ENCODE peak calls at places on chromosome 2, in ten cellular contexts. Q is colonic mucosa, R is RWPE1, E is GM03348, L is NCI-H1092 treated with DMSO at 0.1 percent for 48 hours, K is EL, F is T follicular helper cell, C is hypothalamus, X is mesothelial cell of epicardium, D is epithelial cell of esophagus. H is an unnamed sample.

GRCh38 chr2:159755788-159756187 is 42.2 kb downstream of the CD302 start:
- DNase-seq in Q (no peak), R (peak; percentile 88), E (no peak), L (no peak), K (peak; percentile 60), F (no peak), C (no peak), X (no peak), D (peak; percentile 99), H (no peak)

GRCh38 chr2:206494061-206494460 is 50.7 kb downstream of the ADAM23 start:
- DNase-seq in Q (no peak), R (no peak), E (no peak), L (no peak), K (no peak), F (no peak), C (no peak), X (no peak), D (no peak), H (no peak)

GRCh38 chr2:186853871-186854435 is 5.0 kb upstream of the ZSWIM2 start:
- DNase-seq in Q (no peak), R (no peak), E (no peak), L (no peak), K (peak; percentile 13), F (no peak), C (no peak), X (no peak), D (peak; percentile 40), H (no peak)

GRCh38 chr2:120308038-120308910 is 37.7 kb upstream of the INHBB start:
- DNase-seq in Q (no peak), R (peak; percentile 12), E (peak; percentile 30), L (no peak), K (no peak), F (no peak), C (no peak), X (no peak), D (no peak), H (no peak)

GRCh38 chr2:62197609-62198236 is 1.8 kb downstream of the B3GNT2 start:
- DNase-seq in Q (peak; percentile 70), R (peak; percentile 36), E (peak; percentile 69), L (no peak), K (peak; percentile 27), F (no peak), C (no peak), X (no peak), D (peak; percentile 26), H (no peak)

GRCh38 chr2:64526034-64526433 is 1.9 kb downstream of the AFTPH start:
- DNase-seq in Q (no peak), R (no peak), E (no peak), L (no peak), K (no peak), F (no peak), C (no peak), X (no peak), D (no peak), H (no peak)

GRCh38 chr2:214695789-214696188 is 113.7 kb downstream of the BARD1 start:
- DNase-seq in Q (no peak), R (no peak), E (no peak), L (no peak), K (peak; percentile 19), F (no peak), C (no peak), X (no peak), D (no peak), H (no peak)

GRCh38 chr2:152755029-152755428 is 36.6 kb downstream of the ARL6IP6 start:
- DNase-seq in Q (no peak), R (no peak), E (no peak), L (no peak), K (peak; percentile 12), F (no peak), C (no peak), X (no peak), D (peak; percentile 34), H (no peak)

GRCh38 chr2:148877403-148877740 is 2.3 kb downstream of the KIF5C start:
- DNase-seq in Q (no peak), R (no peak), E (no peak), L (no peak), K (no peak), F (no peak), C (no peak), X (no peak), D (no peak), H (no peak)

GRCh38 chr2:105521176-105521575 is 122.3 kb upstream of the FHL2 start:
- DNase-seq in Q (no peak), R (peak; percentile 49), E (peak; percentile 64), L (no peak), K (peak; percentile 32), F (no peak), C (no peak), X (no peak), D (peak; percentile 40), H (no peak)

GRCh38 chr2:11784747-11785610 is 38.5 kb downstream of the LPIN1 start:
- DNase-seq in Q (peak; percentile 48), R (peak; percentile 48), E (peak; percentile 80), L (peak; percentile 9), K (peak; percentile 44), F (peak; percentile 11), C (peak; percentile 69), X (peak; percentile 50), D (peak; percentile 25), H (peak; percentile 58)

GRCh38 chr2:128215897-128216645 is 102.6 kb downstream of the HS6ST1 start:
- DNase-seq in Q (no peak), R (no peak), E (no peak), L (no peak), K (no peak), F (no peak), C (no peak), X (no peak), D (no peak), H (no peak)

GRCh38 chr2:237101118-237101979 is 15.7 kb downstream of the COPS8 start:
- DNase-seq in Q (no peak), R (no peak), E (no peak), L (no peak), K (no peak), F (no peak), C (no peak), X (no peak), D (no peak), H (no peak)

GRCh38 chr2:225113356-225114015 is 71.2 kb upstream of the DOCK10 start:
- DNase-seq in Q (no peak), R (no peak), E (no peak), L (peak; percentile 15), K (no peak), F (no peak), C (no peak), X (no peak), D (no peak), H (no peak)

GRCh38 chr2:226772389-226773179 is 27.0 kb downstream of the IRS1 start:
- DNase-seq in Q (no peak), R (no peak), E (no peak), L (no peak), K (no peak), F (no peak), C (no peak), X (no peak), D (no peak), H (no peak)

GRCh38 chr2:57947398-57947797 is 99.2 kb upstream of the VRK2 start:
- DNase-seq in Q (no peak), R (no peak), E (no peak), L (no peak), K (no peak), F (no peak), C (no peak), X (no peak), D (no peak), H (no peak)

GRCh38 chr2:121140734-121141133 is 144.3 kb downstream of the TFCP2L1 start:
- DNase-seq in Q (no peak), R (no peak), E (no peak), L (no peak), K (no peak), F (no peak), C (no peak), X (no peak), D (no peak), H (no peak)

GRCh38 chr2:207505180-207505579 is 24.6 kb upstream of the CREB1 start:
- DNase-seq in Q (no peak), R (no peak), E (no peak), L (no peak), K (no peak), F (no peak), C (no peak), X (no peak), D (peak; percentile 75), H (no peak)

GRCh38 chr2:27369471-27370025 is 590 bp downstream of the EIF2B4 start:
- DNase-seq in Q (peak; percentile 65), R (peak; percentile 73), E (peak; percentile 88), L (peak; percentile 34), K (peak; percentile 64), F (no peak), C (peak; percentile 39), X (no peak), D (peak; percentile 60), H (no peak)

GRCh38 chr2:7721413-7721995 is 804.3 kb downstream of the RNF144A start:
- DNase-seq in Q (no peak), R (no peak), E (no peak), L (no peak), K (no peak), F (no peak), C (no peak), X (no peak), D (no peak), H (no peak)

GRCh38 chr2:8412082-8412481 is 269.8 kb upstream of the ID2 start:
- DNase-seq in Q (peak; percentile 90), R (no peak), E (no peak), L (no peak), K (no peak), F (no peak), C (no peak), X (no peak), D (no peak), H (no peak)

GRCh38 chr2:1563084-1563857 is 150.0 kb downstream of the TPO start:
- DNase-seq in Q (no peak), R (no peak), E (no peak), L (no peak), K (no peak), F (no peak), C (no peak), X (no peak), D (no peak), H (no peak)

GRCh38 chr2:209426432-209426831 is 2.6 kb downstream of the MAP2 start:
- DNase-seq in Q (no peak), R (peak; percentile 8), E (no peak), L (peak; percentile 71), K (peak; percentile 6), F (no peak), C (no peak), X (no peak), D (peak; percentile 96), H (no peak)

GRCh38 chr2:26175716-26176615 is 3.1 kb downstream of the GAREM2 start:
- DNase-seq in Q (no peak), R (no peak), E (no peak), L (no peak), K (no peak), F (no peak), C (no peak), X (no peak), D (no peak), H (no peak)

GRCh38 chr2:230018153-230018552 is 50.6 kb downstream of the SLC16A14 start:
- DNase-seq in Q (no peak), R (peak; percentile 45), E (peak; percentile 25), L (no peak), K (peak; percentile 64), F (no peak), C (no peak), X (no peak), D (peak; percentile 86), H (no peak)

GRCh38 chr2:128550801-128551416 is 232.2 kb upstream of the HS6ST1 start:
- DNase-seq in Q (no peak), R (no peak), E (no peak), L (no peak), K (no peak), F (no peak), C (no peak), X (no peak), D (no peak), H (no peak)

GRCh38 chr2:10489842-10490555 is 41.9 kb upstream of the ODC1 start:
- DNase-seq in Q (no peak), R (no peak), E (no peak), L (no peak), K (no peak), F (no peak), C (no peak), X (no peak), D (peak; percentile 41), H (no peak)

GRCh38 chr2:1731512-1731962 is 12.8 kb downstream of the PXDN start:
- DNase-seq in Q (no peak), R (no peak), E (peak; percentile 32), L (peak; percentile 51), K (peak; percentile 87), F (no peak), C (no peak), X (no peak), D (no peak), H (no peak)

H was measured in CD4-positive, alpha-beta T cell.